ENCODE peak calls at places on chromosomes 3 and 15, in five cellular contexts. B is heart right ventricle, X is testis, V is AG04450, U is hepatocyte. E is an unnamed sample.
A peak's percentile ranks its signal among the peaks of the same experiment; 100 is the strongest.

GRCh38 chr3:159536876-159537275 is 451.8 kb upstream of the IL12A start:
- DNase-seq in B (no peak), V (no peak), U (no peak), X (no peak), E (no peak)

GRCh38 chr15:71357357-71357756 is 242.1 kb downstream of the THSD4 start:
- DNase-seq in X (no peak), B (peak; percentile 61), U (no peak), V (no peak), E (peak; percentile 44)

GRCh38 chr15:63186065-63186464 is 3.3 kb upstream of the RAB8B start:
- DNase-seq in U (no peak), X (no peak), B (no peak), V (peak; percentile 51), E (no peak)

GRCh38 chr3:194443911-194444310 is 42.9 kb downstream of the ATP13A3 start:
- DNase-seq in X (no peak), V (no peak), B (no peak), U (no peak), E (no peak)

GRCh38 chr3:63387568-63387967 is 109.5 kb downstream of the SYNPR start:
- DNase-seq in V (no peak), U (no peak), B (no peak), X (no peak), E (no peak)

GRCh38 chr15:32718822-32719716 is 1.3 kb downstream of the GREM1 start:
- DNase-seq in B (no peak), U (peak; percentile 19), V (no peak), X (no peak), E (peak; percentile 33)

GRCh38 chr3:141094851-141095545 is 43.9 kb downstream of the SPSB4 start:
- DNase-seq in U (no peak), B (peak; percentile 68), V (no peak), X (peak; percentile 69), E (no peak)

GRCh38 chr15:75902129-75902557 is 1.5 kb upstream of the FBXO22 start:
- DNase-seq in B (no peak), V (no peak), U (peak; percentile 48), X (no peak), E (no peak)

GRCh38 chr3:53202331-53203015 is 41.5 kb downstream of the PRKCD start:
- DNase-seq in B (no peak), V (no peak), X (no peak), U (no peak), E (no peak)

GRCh38 chr3:170759511-170760173 is 110.4 kb downstream of the RPL22L1 start:
- DNase-seq in X (no peak), B (no peak), U (no peak), V (no peak), E (no peak)

GRCh38 chr15:63497642-63498100 is 6.7 kb upstream of the USP3 start:
- DNase-seq in B (no peak), V (no peak), U (no peak), X (no peak), E (no peak)

GRCh38 chr3:191376742-191377141 is 46.4 kb upstream of the UTS2B start:
- DNase-seq in B (no peak), V (no peak), U (peak; percentile 16), X (no peak), E (peak; percentile 59)

GRCh38 chr15:44593042-44593736 is 56.2 kb downstream of the EIF3J start:
- DNase-seq in V (no peak), X (no peak), B (no peak), U (no peak), E (no peak)

GRCh38 chr3:107387555-107387954 is 10.3 kb downstream of the CCDC54 start:
- DNase-seq in V (no peak), B (no peak), X (no peak), U (no peak), E (no peak)

GRCh38 chr15:69346112-69346511 is 47.4 kb downstream of the PAQR5 start:
- DNase-seq in B (no peak), V (no peak), U (no peak), X (no peak), E (peak; percentile 9)

GRCh38 chr3:171646357-171647133 is 163.7 kb downstream of the PLD1 start:
- DNase-seq in B (no peak), X (no peak), U (peak; percentile 45), V (peak; percentile 45), E (no peak)

GRCh38 chr3:194401346-194401745 is 2.3 kb upstream of the GP5 start:
- DNase-seq in B (no peak), V (no peak), U (no peak), X (no peak), E (no peak)

GRCh38 chr3:157190242-157190876 is 30.4 kb upstream of the CCNL1 start:
- DNase-seq in X (no peak), B (no peak), U (no peak), V (no peak), E (no peak)
- H3K9me3 ChIP-seq in X (no peaks in the 10 kb centered on the region), B (no peaks in the 10 kb centered on the region), U (peaks cover 13% of the 10 kb centered on the region), V (peaks cover 14% of the 10 kb centered on the region), E (peaks cover 59% of the 10 kb centered on the region)

DNA sequence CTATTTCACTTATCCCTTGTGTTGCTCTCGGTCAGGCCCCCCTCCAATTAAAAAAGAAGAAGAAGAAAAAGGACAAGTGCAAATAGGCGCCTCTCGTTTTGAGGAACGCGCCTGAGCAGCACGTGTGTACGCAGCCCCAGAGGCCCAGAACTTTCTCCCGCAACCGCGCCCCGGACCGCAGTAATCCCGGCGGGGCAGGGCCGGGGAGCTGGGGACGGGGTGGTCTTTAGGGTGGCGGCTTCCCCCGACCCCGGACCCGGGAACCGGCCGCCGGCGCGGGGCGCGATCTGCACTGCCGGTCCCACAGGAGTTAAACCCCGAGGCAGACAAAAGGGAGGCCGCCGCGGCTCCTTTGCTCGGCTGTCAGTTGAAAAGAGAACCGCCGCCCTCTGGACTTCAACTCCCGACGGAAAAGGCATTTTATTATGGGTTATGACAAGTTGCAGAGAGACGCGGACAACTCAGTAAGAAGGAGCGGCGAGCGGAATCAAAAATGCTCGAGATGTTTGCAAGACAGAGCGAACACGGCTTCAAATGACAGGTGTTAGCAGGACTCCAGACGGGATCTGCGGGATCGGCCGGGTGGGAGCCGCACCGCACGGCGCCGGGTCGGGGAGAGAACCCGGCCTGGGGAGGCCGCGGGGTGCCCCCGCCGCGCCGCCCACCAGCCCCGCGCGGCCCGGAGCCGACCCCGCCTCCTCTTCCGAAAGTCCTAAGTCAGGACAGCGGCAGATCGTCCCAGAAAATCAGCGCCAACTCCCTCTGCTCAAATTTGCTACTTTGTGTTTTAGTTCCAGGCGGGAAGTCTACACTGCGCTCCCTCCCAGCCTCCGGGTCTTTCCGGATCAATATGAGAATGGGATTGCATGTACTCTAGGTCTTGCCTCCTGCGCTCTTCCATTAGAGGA is 79.0 kb downstream of the NR2F2 start:
- DNase-seq in B (no peak), X (peak; percentile 18), V (no peak), U (peak; percentile 37), E (peak; percentile 7)
- H3K4me3 ChIP-seq in B (no peak overlapping the region), X (peak overlapping the region; percentile 40), V (peak overlapping the region; percentile 20), U (peak overlapping the region; percentile 34), E (peak overlapping the region; percentile 23)

GRCh38 chr3:30161370-30161769 is 445.0 kb upstream of the TGFBR2 start:
- DNase-seq in V (peak; percentile 10), B (no peak), U (no peak), X (no peak), E (no peak)
- H3K9me3 ChIP-seq in V (peaks cover 2% of the 10 kb centered on the region), B (no peaks in the 10 kb centered on the region), U (no peaks in the 10 kb centered on the region), X (no peaks in the 10 kb centered on the region), E (no peaks in the 10 kb centered on the region)

GRCh38 chr3:106063909-106064308 is 195.1 kb upstream of the CBLB start:
- DNase-seq in B (no peak), X (no peak), V (no peak), U (no peak), E (no peak)
- H3K4me3 ChIP-seq in B (no peak overlapping the region), X (no peak overlapping the region), V (no peak overlapping the region), U (no peak overlapping the region), E (no peak overlapping the region)

GRCh38 chr15:46591462-46591861 is 956.6 kb downstream of the SQOR start:
- DNase-seq in X (no peak), B (no peak), U (no peak), V (no peak), E (no peak)
- H3K9me3 ChIP-seq in X (no peaks in the 10 kb centered on the region), B (no peaks in the 10 kb centered on the region), U (no peaks in the 10 kb centered on the region), V (peaks cover 7% of the 10 kb centered on the region), E (no peaks in the 10 kb centered on the region)

GRCh38 chr3:150083653-150084037 is 113.0 kb upstream of the PFN2 start:
- DNase-seq in V (no peak), B (no peak), X (no peak), U (peak; percentile 48), E (peak; percentile 89)

GRCh38 chr3:150080058-150080730 is 109.5 kb upstream of the PFN2 start:
- DNase-seq in B (no peak), X (no peak), V (no peak), U (no peak), E (peak; percentile 80)

GRCh38 chr3:150081084-150081483 is 110.4 kb upstream of the PFN2 start:
- DNase-seq in U (no peak), B (no peak), X (no peak), V (no peak), E (peak; percentile 98)

GRCh38 chr3:150084128-150084527 is 113.4 kb upstream of the PFN2 start:
- DNase-seq in V (no peak), B (no peak), U (no peak), X (no peak), E (no peak)

DNA sequence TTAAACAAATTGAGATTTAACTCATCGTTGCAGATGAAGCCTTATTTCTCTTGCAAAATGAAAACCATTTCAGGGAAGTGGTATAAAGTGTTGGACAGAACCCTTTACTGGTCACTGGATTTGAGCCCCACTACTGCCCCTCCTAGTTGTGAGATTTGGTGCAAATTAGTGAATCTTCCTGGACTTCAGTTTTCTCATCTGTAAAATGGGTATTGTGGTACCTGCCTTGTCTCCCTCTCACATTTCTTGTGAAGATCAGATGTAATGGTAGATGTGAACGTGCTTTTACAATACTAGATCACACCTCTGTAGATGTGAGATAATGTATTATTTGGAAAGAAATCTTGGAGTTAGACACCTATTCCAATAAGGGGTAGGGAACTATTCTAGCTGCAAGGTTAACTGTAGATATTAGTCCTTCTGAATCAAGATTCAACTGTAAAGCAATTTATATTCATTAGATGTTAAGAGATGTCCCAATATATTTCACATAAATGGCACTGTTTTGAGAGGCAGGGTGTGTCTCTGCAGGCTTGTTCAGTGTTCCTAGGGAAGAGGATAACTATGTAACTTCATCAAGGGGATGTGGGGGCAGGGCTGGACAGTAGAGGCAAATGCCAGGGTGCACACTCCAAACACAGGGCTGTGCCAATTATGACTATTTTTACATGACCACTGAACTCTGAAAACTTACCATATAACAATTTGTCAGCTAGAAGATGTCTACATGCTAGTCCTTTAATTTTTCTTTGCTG is 112.4 kb upstream of the PFN2 start:
- DNase-seq in V (no peak), U (no peak), X (no peak), B (no peak), E (peak; percentile 64)
- H3K4me3 ChIP-seq in V (peak overlapping the region; percentile 41), U (no peak overlapping the region), X (no peak overlapping the region), B (no peak overlapping the region), E (peak overlapping the region; percentile 42)

E was measured in MG63.